ENCODE peak calls at places on chromosomes 13 and 19, in five cellular contexts. One of them, this sample, is unnamed.

GRCh38 chr19:34960103-34960805 is 3.8 kb downstream of the ZNF792 start:
- DNase-seq in fibroblast of lung: peak
- DNase-seq in ascending aorta: no peak
- DNase-seq in WERI-Rb-1: no peak
- DNase-seq in dorsolateral prefrontal cortex: no peak
- DNase-seq in this sample: no peak

GRCh38 chr19:33303791-33304759 is 1.7 kb upstream of the CEBPA start:
- DNase-seq in dorsolateral prefrontal cortex: no peak
- DNase-seq in ascending aorta: peak
- DNase-seq in WERI-Rb-1: no peak
- DNase-seq in fibroblast of lung: no peak
- DNase-seq in this sample: no peak

GRCh38 chr19:7862413-7862951 is 11.7 kb downstream of the PRR36 start:
- DNase-seq in WERI-Rb-1: no peak
- DNase-seq in ascending aorta: no peak
- DNase-seq in dorsolateral prefrontal cortex: no peak
- DNase-seq in fibroblast of lung: peak
- DNase-seq in this sample: no peak

GRCh38 chr19:44661904-44662303 is 9.4 kb upstream of the CEACAM19 start:
- DNase-seq in dorsolateral prefrontal cortex: no peak
- DNase-seq in ascending aorta: no peak
- DNase-seq in WERI-Rb-1: no peak
- DNase-seq in fibroblast of lung: no peak
- DNase-seq in this sample: no peak

GRCh38 chr19:49347835-49348234 is 12.6 kb downstream of the CD37 start:
- DNase-seq in dorsolateral prefrontal cortex: peak
- DNase-seq in fibroblast of lung: peak
- DNase-seq in WERI-Rb-1: peak
- DNase-seq in ascending aorta: no peak
- DNase-seq in this sample: peak

GRCh38 chr13:67366533-67366932 is 136.4 kb upstream of the PCDH9 start:
- DNase-seq in ascending aorta: no peak
- DNase-seq in fibroblast of lung: peak
- DNase-seq in WERI-Rb-1: no peak
- DNase-seq in dorsolateral prefrontal cortex: no peak
- DNase-seq in this sample: no peak

GRCh38 chr13:29858667-29859066 is 8.2 kb upstream of the UBL3 start:
- DNase-seq in WERI-Rb-1: no peak
- DNase-seq in dorsolateral prefrontal cortex: no peak
- DNase-seq in fibroblast of lung: peak
- DNase-seq in ascending aorta: no peak
- DNase-seq in this sample: no peak

GRCh38 chr13:101795460-101795859 is 343.0 kb downstream of the ITGBL1 start:
- DNase-seq in fibroblast of lung: no peak
- DNase-seq in WERI-Rb-1: no peak
- DNase-seq in dorsolateral prefrontal cortex: no peak
- DNase-seq in ascending aorta: no peak
- DNase-seq in this sample: no peak

GRCh38 chr13:24176351-24177101 is 16.0 kb downstream of the SPATA13 start:
- DNase-seq in fibroblast of lung: peak
- DNase-seq in WERI-Rb-1: no peak
- DNase-seq in ascending aorta: no peak
- DNase-seq in dorsolateral prefrontal cortex: no peak
- DNase-seq in this sample: no peak

GRCh38 chr13:43682698-43683097 is 104.1 kb downstream of the ENOX1 start:
- DNase-seq in fibroblast of lung: no peak
- DNase-seq in dorsolateral prefrontal cortex: no peak
- DNase-seq in ascending aorta: no peak
- DNase-seq in WERI-Rb-1: no peak
- DNase-seq in this sample: no peak

GRCh38 chr19:49689133-49690072 is at the start of gene ADM5:
- DNase-seq in fibroblast of lung: no peak
- DNase-seq in WERI-Rb-1: peak
- DNase-seq in dorsolateral prefrontal cortex: peak
- DNase-seq in ascending aorta: no peak
- DNase-seq in this sample: no peak

GRCh38 chr19:29715695-29716581 is 877 bp upstream of the C19orf12 start:
- DNase-seq in fibroblast of lung: no peak
- DNase-seq in WERI-Rb-1: no peak
- DNase-seq in ascending aorta: no peak
- DNase-seq in dorsolateral prefrontal cortex: no peak
- DNase-seq in this sample: no peak

GRCh38 chr13:101398920-101399319 is 17.4 kb downstream of the NALCN start:
- DNase-seq in dorsolateral prefrontal cortex: no peak
- DNase-seq in WERI-Rb-1: no peak
- DNase-seq in fibroblast of lung: peak
- DNase-seq in ascending aorta: no peak
- DNase-seq in this sample: no peak

GRCh38 chr13:20960663-20961309 is 58.2 kb upstream of the XPO4 start:
- DNase-seq in dorsolateral prefrontal cortex: no peak
- DNase-seq in fibroblast of lung: no peak
- DNase-seq in WERI-Rb-1: no peak
- DNase-seq in ascending aorta: no peak
- DNase-seq in this sample: no peak

GRCh38 chr13:64753606-64754005 is 2476.5 kb downstream of the PCDH9 start:
- DNase-seq in ascending aorta: no peak
- DNase-seq in dorsolateral prefrontal cortex: no peak
- DNase-seq in WERI-Rb-1: no peak
- DNase-seq in fibroblast of lung: peak
- DNase-seq in this sample: no peak

GRCh38 chr19:35027851-35028599 is 2.2 kb upstream of the SCN1B start:
- DNase-seq in ascending aorta: no peak
- DNase-seq in fibroblast of lung: peak
- DNase-seq in WERI-Rb-1: no peak
- DNase-seq in dorsolateral prefrontal cortex: no peak
- DNase-seq in this sample: no peak

GRCh38 chr19:46728208-46728607 is 11.3 kb upstream of the PRKD2 start:
- DNase-seq in fibroblast of lung: no peak
- DNase-seq in WERI-Rb-1: no peak
- DNase-seq in dorsolateral prefrontal cortex: no peak
- DNase-seq in ascending aorta: no peak
- DNase-seq in this sample: no peak

GRCh38 chr13:62678039-62678438 is 1262.4 kb upstream of the PCDH20 start:
- DNase-seq in WERI-Rb-1: no peak
- DNase-seq in ascending aorta: no peak
- DNase-seq in dorsolateral prefrontal cortex: no peak
- DNase-seq in fibroblast of lung: no peak
- DNase-seq in this sample: no peak

GRCh38 chr19:28169168-28169862 is 1043.6 kb downstream of the UQCRFS1 start:
- DNase-seq in WERI-Rb-1: peak
- DNase-seq in ascending aorta: no peak
- DNase-seq in fibroblast of lung: no peak
- DNase-seq in dorsolateral prefrontal cortex: no peak
- DNase-seq in this sample: no peak

GRCh38 chr19:16118489-16119033 is 6.9 kb downstream of the RAB8A start:
- DNase-seq in ascending aorta: no peak
- DNase-seq in dorsolateral prefrontal cortex: no peak
- DNase-seq in fibroblast of lung: no peak
- DNase-seq in WERI-Rb-1: no peak
- DNase-seq in this sample: no peak

GRCh38 chr19:55640043-55640576 is 692 bp upstream of the ZNF580 start:
- DNase-seq in dorsolateral prefrontal cortex: peak
- DNase-seq in ascending aorta: peak
- DNase-seq in WERI-Rb-1: no peak
- DNase-seq in fibroblast of lung: peak
- DNase-seq in this sample: no peak

GRCh38 chr19:406121-406711 is 2.7 kb downstream of the C2CD4C start:
- DNase-seq in WERI-Rb-1: no peak
- DNase-seq in fibroblast of lung: no peak
- DNase-seq in dorsolateral prefrontal cortex: no peak
- DNase-seq in ascending aorta: no peak
- DNase-seq in this sample: no peak

GRCh38 chr13:23643828-23644419 is 73.7 kb downstream of the TNFRSF19 start:
- DNase-seq in WERI-Rb-1: no peak
- DNase-seq in ascending aorta: no peak
- DNase-seq in dorsolateral prefrontal cortex: no peak
- DNase-seq in fibroblast of lung: no peak
- DNase-seq in this sample: no peak

GRCh38 chr13:28568286-28568685 is 73.4 kb upstream of the FLT1 start:
- DNase-seq in fibroblast of lung: peak
- DNase-seq in dorsolateral prefrontal cortex: peak
- DNase-seq in ascending aorta: no peak
- DNase-seq in WERI-Rb-1: no peak
- DNase-seq in this sample: no peak

GRCh38 chr19:33638167-33639033 is 16.6 kb downstream of the CHST8 start:
- DNase-seq in dorsolateral prefrontal cortex: no peak
- DNase-seq in WERI-Rb-1: no peak
- DNase-seq in ascending aorta: no peak
- DNase-seq in fibroblast of lung: no peak
- DNase-seq in this sample: no peak

GRCh38 chr13:59043016-59043415 is 1120.7 kb downstream of the DIAPH3 start:
- DNase-seq in fibroblast of lung: no peak
- DNase-seq in ascending aorta: no peak
- DNase-seq in dorsolateral prefrontal cortex: no peak
- DNase-seq in WERI-Rb-1: no peak
- DNase-seq in this sample: no peak

GRCh38 chr19:53123400-53123799 is 9.3 kb downstream of the ZNF415 start:
- DNase-seq in WERI-Rb-1: no peak
- DNase-seq in dorsolateral prefrontal cortex: no peak
- DNase-seq in fibroblast of lung: no peak
- DNase-seq in ascending aorta: no peak
- DNase-seq in this sample: no peak

GRCh38 chr13:113094410-113094800 is 11.2 kb upstream of the F7 start:
- DNase-seq in WERI-Rb-1: peak
- DNase-seq in fibroblast of lung: no peak
- DNase-seq in ascending aorta: no peak
- DNase-seq in dorsolateral prefrontal cortex: no peak
- DNase-seq in this sample: no peak

GRCh38 chr13:84655677-84656076 is 773.4 kb upstream of the SLITRK1 start:
- DNase-seq in ascending aorta: no peak
- DNase-seq in WERI-Rb-1: no peak
- DNase-seq in dorsolateral prefrontal cortex: no peak
- DNase-seq in fibroblast of lung: peak
- DNase-seq in this sample: no peak

GRCh38 chr13:89923731-89924130 is 1423.8 kb upstream of the MIR17HG start:
- DNase-seq in fibroblast of lung: peak
- DNase-seq in WERI-Rb-1: no peak
- DNase-seq in ascending aorta: no peak
- DNase-seq in dorsolateral prefrontal cortex: no peak
- DNase-seq in this sample: no peak

GRCh38 chr19:13060233-13060963 is 42.3 kb downstream of the LYL1 start:
- DNase-seq in WERI-Rb-1: peak
- DNase-seq in ascending aorta: no peak
- DNase-seq in dorsolateral prefrontal cortex: no peak
- DNase-seq in fibroblast of lung: peak
- DNase-seq in this sample: no peak

GRCh38 chr13:48643159-48643558 is 10.6 kb upstream of the CYSLTR2 start:
- DNase-seq in ascending aorta: no peak
- DNase-seq in WERI-Rb-1: no peak
- DNase-seq in dorsolateral prefrontal cortex: no peak
- DNase-seq in fibroblast of lung: no peak
- DNase-seq in this sample: no peak
- TF ChIP-seq CTCF in ascending aorta: no peak
- TF ChIP-seq CTCF in WERI-Rb-1: no peak
- TF ChIP-seq CTCF in dorsolateral prefrontal cortex: no peak
- TF ChIP-seq CTCF in fibroblast of lung: no peak
- TF ChIP-seq CTCF in this sample: no peak

GRCh38 chr19:54631489-54631888 is 1.2 kb downstream of the LILRB1 start:
- DNase-seq in ascending aorta: no peak
- DNase-seq in dorsolateral prefrontal cortex: no peak
- DNase-seq in fibroblast of lung: no peak
- DNase-seq in WERI-Rb-1: no peak
- DNase-seq in this sample: no peak
- H3K4me3 ChIP-seq in ascending aorta: no peak
- H3K4me3 ChIP-seq in dorsolateral prefrontal cortex: no peak
- H3K4me3 ChIP-seq in fibroblast of lung: no peak
- H3K4me3 ChIP-seq in WERI-Rb-1: no peak
- H3K4me3 ChIP-seq in this sample: no peak

DNA sequence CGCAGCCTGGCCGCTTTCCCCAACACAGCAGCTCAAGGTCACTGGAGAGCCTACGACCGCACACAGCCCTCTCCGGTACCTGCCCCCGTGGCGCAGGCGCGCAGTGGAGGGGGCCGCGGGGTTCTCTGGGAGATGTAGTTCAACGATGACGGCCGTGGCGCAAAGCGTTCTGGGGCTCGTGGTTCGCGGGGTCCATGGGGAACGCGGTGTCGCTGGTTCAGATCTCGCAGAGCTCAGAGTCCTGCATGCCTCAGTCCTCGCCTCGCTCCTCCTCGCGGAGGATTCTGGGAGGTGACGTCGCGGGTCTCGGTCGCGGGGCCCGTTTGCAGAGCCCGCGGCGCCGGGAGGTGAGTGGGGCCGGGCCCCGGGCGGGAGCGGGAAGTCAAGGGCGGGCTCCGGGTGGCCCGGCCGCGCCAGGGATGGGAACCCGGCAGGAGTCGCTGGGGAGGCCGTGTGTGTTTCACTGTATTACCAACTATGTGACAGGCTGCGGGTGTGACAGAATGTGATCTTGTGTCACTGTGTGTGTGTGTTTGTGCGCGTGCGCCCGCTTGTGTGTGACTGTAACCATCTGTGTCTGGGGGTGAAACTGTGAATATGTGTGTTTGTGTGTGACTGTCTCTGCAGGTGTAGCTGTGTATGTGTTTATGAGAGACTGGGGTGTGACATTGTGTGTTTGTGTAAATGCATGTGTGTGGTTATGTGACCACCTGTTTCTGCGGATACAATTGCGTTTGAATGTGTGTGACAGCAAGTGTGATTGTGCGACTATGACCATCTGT is at the start of gene ZNF527:
- DNase-seq in fibroblast of lung: peak
- DNase-seq in ascending aorta: peak
- DNase-seq in WERI-Rb-1: peak
- DNase-seq in dorsolateral prefrontal cortex: peak
- DNase-seq in this sample: peak
- TF ChIP-seq CTCF in fibroblast of lung: no peak
- TF ChIP-seq CTCF in ascending aorta: no peak
- TF ChIP-seq CTCF in WERI-Rb-1: peak
- TF ChIP-seq CTCF in dorsolateral prefrontal cortex: no peak
- TF ChIP-seq CTCF in this sample: no peak

GRCh38 chr19:43533546-43534304 is 737 bp downstream of the ZNF575 start:
- DNase-seq in WERI-Rb-1: peak
- DNase-seq in dorsolateral prefrontal cortex: peak
- DNase-seq in ascending aorta: peak
- DNase-seq in fibroblast of lung: peak
- DNase-seq in this sample: peak

GRCh38 chr19:43534305-43534612 is 1.3 kb downstream of the ZNF575 start:
- DNase-seq in WERI-Rb-1: no peak
- DNase-seq in dorsolateral prefrontal cortex: no peak
- DNase-seq in ascending aorta: no peak
- DNase-seq in fibroblast of lung: no peak
- DNase-seq in this sample: no peak

GRCh38 chr19:43534811-43535761 is 2.1 kb downstream of the ZNF575 start:
- DNase-seq in fibroblast of lung: peak
- DNase-seq in WERI-Rb-1: peak
- DNase-seq in dorsolateral prefrontal cortex: peak
- DNase-seq in ascending aorta: peak
- DNase-seq in this sample: no peak

GRCh38 chr19:43532962-43533545 is at the start of gene ZNF575:
- DNase-seq in ascending aorta: peak
- DNase-seq in dorsolateral prefrontal cortex: peak
- DNase-seq in WERI-Rb-1: peak
- DNase-seq in fibroblast of lung: peak
- DNase-seq in this sample: peak

DNA sequence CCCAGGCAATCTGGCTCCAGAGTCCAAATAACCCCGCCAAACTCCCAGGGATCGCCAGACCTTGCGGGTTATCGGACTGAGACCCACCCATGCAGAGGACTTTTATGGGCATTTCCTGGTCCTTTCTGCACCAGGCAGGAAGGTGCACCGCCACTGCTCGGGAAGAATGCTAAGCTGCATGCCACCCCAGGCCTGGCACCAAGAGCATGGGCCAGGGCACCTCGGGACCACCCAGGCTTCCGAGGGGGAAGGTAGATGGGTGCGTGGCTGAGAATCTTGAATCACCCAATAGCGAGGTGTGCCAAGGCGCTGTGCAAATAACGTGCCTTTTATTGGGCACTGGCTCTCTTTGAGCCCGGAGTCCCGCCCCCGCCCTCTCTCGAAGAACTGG is 422 bp upstream of the ZNF575 start:
- DNase-seq in ascending aorta: peak
- DNase-seq in dorsolateral prefrontal cortex: peak
- DNase-seq in fibroblast of lung: no peak
- DNase-seq in WERI-Rb-1: peak
- DNase-seq in this sample: no peak
- H3K4me3 ChIP-seq in ascending aorta: peak
- H3K4me3 ChIP-seq in dorsolateral prefrontal cortex: peak
- H3K4me3 ChIP-seq in fibroblast of lung: peak
- H3K4me3 ChIP-seq in WERI-Rb-1: peak
- H3K4me3 ChIP-seq in this sample: peak

This sample was measured in HFF-Myc.